ENCODE peak calls at places on chromosome 12, in four cellular contexts. S is colonic mucosa, W is OCI-LY7, X is adipocyte. Y is an unnamed sample.

GRCh38 chr12:94555687-94556086 is 94.7 kb downstream of the TMCC3 start:
- DNase-seq in S (no peak), X (no peak), W (no peak), Y (no peak)

GRCh38 chr12:123882306-123882705 is 90.3 kb downstream of the CCDC92 start:
- DNase-seq in W (no peak), S (no peak), X (no peak), Y (no peak)

GRCh38 chr12:43786899-43787693 is 19.0 kb downstream of the TWF1 start:
- DNase-seq in W (no peak), S (no peak), X (no peak), Y (no peak)

GRCh38 chr12:96502477-96502876 is 13.1 kb downstream of the CFAP54 start:
- DNase-seq in S (no peak), X (no peak), W (no peak), Y (peak)

GRCh38 chr12:94621662-94622359 is 28.5 kb downstream of the TMCC3 start:
- DNase-seq in S (peak), X (no peak), W (no peak), Y (peak)

GRCh38 chr12:108237272-108237671 is 101.8 kb downstream of the CMKLR1 start:
- DNase-seq in S (no peak), X (no peak), W (no peak), Y (no peak)

GRCh38 chr12:82524636-82525035 is 162.1 kb upstream of the TMTC2 start:
- DNase-seq in X (no peak), S (no peak), W (no peak), Y (no peak)

GRCh38 chr12:96249196-96250118 is 55.3 kb downstream of the ELK3 start:
- DNase-seq in X (no peak), W (no peak), S (no peak), Y (peak)

GRCh38 chr12:125183187-125184067 is 118.2 kb downstream of the AACS start:
- DNase-seq in S (peak), W (peak), X (peak), Y (peak)

GRCh38 chr12:18108611-18109010 is 18.6 kb upstream of the RERGL start:
- DNase-seq in W (no peak), X (no peak), S (no peak), Y (no peak)

GRCh38 chr12:108332791-108333382 is 6.2 kb downstream of the CMKLR1 start:
- DNase-seq in X (peak), S (peak), W (no peak), Y (no peak)

GRCh38 chr12:107331471-107331870 is 238.1 kb upstream of the CRY1 start:
- DNase-seq in X (no peak), W (no peak), S (no peak), Y (no peak)

GRCh38 chr12:42935756-42936155 is 346.2 kb upstream of the PRICKLE1 start:
- DNase-seq in X (no peak), W (no peak), S (no peak), Y (no peak)

GRCh38 chr12:7907009-7907408 is 29.0 kb downstream of the SLC2A3 start:
- DNase-seq in X (peak), S (peak), W (peak), Y (peak)

GRCh38 chr12:52585951-52586350 is 12.3 kb upstream of the KRT74 start:
- DNase-seq in X (no peak), W (no peak), S (no peak), Y (no peak)

GRCh38 chr12:62738105-62738504 is 196.8 kb downstream of the PPM1H start:
- DNase-seq in S (no peak), X (no peak), W (no peak), Y (no peak)

GRCh38 chr12:79360936-79361335 is 329.8 kb downstream of the PAWR start:
- DNase-seq in X (peak), W (no peak), S (no peak), Y (no peak)

GRCh38 chr12:75872762-75873161 is 158.8 kb downstream of the PHLDA1 start:
- DNase-seq in X (no peak), S (no peak), W (no peak), Y (no peak)

GRCh38 chr12:26287666-26288408 is 92.5 kb downstream of the SSPN start:
- DNase-seq in X (no peak), S (no peak), W (no peak), Y (peak)

GRCh38 chr12:42428850-42429249 is 102.9 kb downstream of the PPHLN1 start:
- DNase-seq in W (no peak), X (no peak), S (no peak), Y (no peak)

DNA sequence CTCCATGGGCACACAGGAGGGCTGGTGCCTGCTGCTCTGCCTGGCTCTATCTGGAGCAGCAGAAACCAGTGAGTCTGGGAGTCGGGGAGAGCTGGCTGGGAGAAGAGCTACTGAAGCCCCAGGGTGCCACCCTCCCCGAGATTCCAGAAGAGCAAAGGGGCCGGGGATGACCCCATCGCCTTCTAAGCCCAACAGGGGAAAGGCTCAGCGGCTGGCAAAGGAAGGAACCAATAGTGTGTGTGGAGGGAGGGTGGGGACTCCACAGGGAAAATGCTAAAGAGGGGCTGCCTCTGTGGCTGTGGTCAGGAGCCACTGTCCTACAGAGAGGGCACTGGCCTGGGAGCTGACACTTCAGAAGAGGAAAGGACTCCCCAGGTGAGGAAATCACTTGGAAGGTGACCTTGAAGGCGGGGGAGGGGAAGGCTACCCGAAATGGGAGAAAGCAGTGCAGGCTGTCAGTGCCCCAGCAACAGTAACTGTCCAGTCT is 446 bp downstream of the TAPBPL start:
- DNase-seq in X (no peak), S (peak), W (no peak), Y (no peak)
- H3K4me3 ChIP-seq in X (peak), S (peak), W (peak), Y (peak)

GRCh38 chr12:56694161-56694560 is 6.1 kb upstream of the PTGES3 start:
- DNase-seq in X (no peak), W (no peak), S (no peak), Y (no peak)
- H3K4me3 ChIP-seq in X (no peak), W (no peak), S (no peak), Y (no peak)

DNA sequence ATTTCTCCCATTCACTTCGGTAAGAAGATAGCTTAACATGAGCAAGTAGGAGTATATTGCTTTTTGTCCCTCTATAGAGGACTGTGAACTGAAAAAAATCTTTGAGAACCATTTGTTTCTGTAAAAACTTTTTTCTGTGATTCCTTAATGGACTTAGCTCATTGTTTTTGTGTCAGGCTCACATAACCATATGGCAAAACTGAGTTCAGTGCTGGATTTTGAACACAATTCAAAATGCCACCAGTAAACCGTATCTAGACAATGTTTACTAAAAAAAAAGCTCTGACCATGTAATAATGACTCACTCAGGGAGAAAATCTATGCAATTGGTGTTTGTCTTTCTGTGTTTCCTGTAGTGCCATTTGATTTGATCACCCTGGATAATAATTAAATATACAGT is 5.2 kb downstream of the TRHDE start:
- DNase-seq in S (no peak), W (no peak), X (peak), Y (no peak)
- H3K4me3 ChIP-seq in S (no peak), W (no peak), X (peak), Y (no peak)

DNA sequence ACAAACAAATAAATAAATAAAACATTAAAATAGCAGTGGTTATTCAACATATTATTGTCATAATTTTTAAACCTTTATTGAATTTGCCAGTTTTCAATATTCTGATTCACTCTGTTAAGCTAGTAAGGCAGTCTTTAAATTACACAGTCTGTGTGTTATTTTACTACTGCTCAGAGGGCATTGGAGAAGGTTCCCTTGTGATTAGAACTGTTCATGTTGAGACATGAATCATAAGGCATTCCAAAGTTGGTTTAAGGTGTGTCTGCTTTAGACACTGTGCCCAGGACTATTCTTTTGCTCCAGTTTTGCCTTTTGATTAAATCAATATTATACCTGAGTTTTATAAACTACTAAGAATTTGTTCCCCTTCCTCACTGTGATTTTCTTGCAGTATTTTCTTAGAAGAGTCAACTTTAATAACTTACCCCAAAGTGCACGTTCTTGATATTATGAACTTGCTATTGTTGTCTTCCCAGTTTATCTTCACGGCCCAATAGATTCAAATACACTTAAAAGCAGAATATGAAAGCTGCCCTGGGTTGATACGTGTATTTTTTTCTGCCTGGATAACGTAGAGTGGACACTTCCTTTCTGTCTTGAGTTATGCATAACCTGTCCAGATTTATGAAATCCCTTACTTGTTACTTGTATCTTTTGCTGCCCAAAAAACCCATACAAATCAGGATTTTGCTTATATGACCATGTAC is 105.3 kb upstream of the BCAT1 start:
- DNase-seq in S (no peak), W (peak), X (peak), Y (no peak)
- H3K4me3 ChIP-seq in S (no peak), W (peak), X (no peak), Y (no peak)

GRCh38 chr12:106136263-106136662 is 2.5 kb downstream of the NUAK1 start:
- DNase-seq in S (peak), W (peak), X (peak), Y (peak)
- H3K4me3 ChIP-seq in S (no peak), W (no peak), X (peak), Y (peak)

GRCh38 chr12:54412786-54413185 is 6.3 kb downstream of the ITGA5 start:
- DNase-seq in X (no peak), W (no peak), S (no peak), Y (no peak)

GRCh38 chr12:54414191-54414525 is 4.9 kb downstream of the ITGA5 start:
- DNase-seq in X (no peak), S (no peak), W (no peak), Y (no peak)

GRCh38 chr12:54415223-54415929 is 3.7 kb downstream of the ITGA5 start:
- DNase-seq in W (no peak), X (no peak), S (no peak), Y (no peak)

GRCh38 chr12:54412348-54412747 is 6.7 kb downstream of the ITGA5 start:
- DNase-seq in X (no peak), W (no peak), S (no peak), Y (no peak)

DNA sequence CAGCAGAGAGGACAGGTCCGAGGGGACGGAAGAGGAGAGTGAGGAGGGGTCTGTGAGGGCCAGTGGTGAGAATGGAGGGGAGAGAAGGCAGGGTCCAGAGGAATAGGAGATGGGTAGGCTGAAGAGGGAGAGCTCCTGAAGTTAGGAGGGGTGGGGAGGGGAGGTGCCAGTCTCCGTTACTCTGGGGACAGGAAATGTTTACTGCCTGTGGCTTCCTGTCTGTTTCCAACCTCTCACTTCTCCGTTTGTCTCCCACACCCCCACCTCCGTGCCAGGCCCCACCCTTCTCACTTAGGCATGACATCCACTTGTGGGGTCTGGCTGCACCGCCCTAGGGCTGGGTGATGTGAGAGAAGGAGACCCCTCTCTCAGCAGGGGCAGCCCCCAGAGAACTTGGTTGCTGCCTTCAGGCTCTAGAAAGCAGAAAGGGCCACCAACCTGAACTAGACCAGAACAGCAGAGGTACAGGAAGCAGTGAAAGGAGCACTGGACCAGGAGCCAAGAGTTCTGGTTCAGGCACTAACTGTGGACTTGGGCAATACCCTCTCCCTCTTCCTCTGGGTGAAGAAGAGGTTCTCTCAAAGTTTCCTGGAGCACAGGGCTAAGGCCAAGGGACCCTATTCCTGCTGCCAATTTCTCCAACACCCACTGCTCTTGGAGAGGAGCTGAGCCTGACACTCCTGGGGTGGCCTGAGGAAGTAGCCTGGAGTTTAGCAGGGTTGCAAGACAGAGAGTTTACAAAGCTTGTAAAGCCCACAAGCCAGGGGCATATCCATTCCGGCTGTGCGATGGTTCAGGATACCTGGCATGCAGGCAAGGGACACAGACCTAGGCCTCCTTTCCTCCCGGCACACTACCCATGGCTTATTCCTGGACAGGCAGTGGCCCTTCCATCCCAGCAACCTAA is 5.5 kb downstream of the ITGA5 start:
- DNase-seq in X (no peak), S (peak), W (peak), Y (peak)
- H3K4me3 ChIP-seq in X (peak), S (no peak), W (peak), Y (peak)

GRCh38 chr12:3869860-3870259 is 3.3 kb downstream of the PARP11 start:
- DNase-seq in X (peak), S (no peak), W (no peak), Y (no peak)
- H3K4me3 ChIP-seq in X (no peak), S (no peak), W (peak), Y (no peak)

GRCh38 chr12:111992464-111992863 is 20.5 kb downstream of the TMEM116 start:
- DNase-seq in X (no peak), W (no peak), S (no peak), Y (no peak)

GRCh38 chr12:111991535-111991934 is 21.4 kb downstream of the TMEM116 start:
- DNase-seq in W (no peak), X (no peak), S (no peak), Y (no peak)

GRCh38 chr12:111995782-111996480 is 17.0 kb downstream of the TMEM116 start:
- DNase-seq in X (no peak), W (no peak), S (no peak), Y (no peak)

GRCh38 chr12:111991946-111992345 is 21.0 kb downstream of the TMEM116 start:
- DNase-seq in X (no peak), W (no peak), S (no peak), Y (no peak)

DNA sequence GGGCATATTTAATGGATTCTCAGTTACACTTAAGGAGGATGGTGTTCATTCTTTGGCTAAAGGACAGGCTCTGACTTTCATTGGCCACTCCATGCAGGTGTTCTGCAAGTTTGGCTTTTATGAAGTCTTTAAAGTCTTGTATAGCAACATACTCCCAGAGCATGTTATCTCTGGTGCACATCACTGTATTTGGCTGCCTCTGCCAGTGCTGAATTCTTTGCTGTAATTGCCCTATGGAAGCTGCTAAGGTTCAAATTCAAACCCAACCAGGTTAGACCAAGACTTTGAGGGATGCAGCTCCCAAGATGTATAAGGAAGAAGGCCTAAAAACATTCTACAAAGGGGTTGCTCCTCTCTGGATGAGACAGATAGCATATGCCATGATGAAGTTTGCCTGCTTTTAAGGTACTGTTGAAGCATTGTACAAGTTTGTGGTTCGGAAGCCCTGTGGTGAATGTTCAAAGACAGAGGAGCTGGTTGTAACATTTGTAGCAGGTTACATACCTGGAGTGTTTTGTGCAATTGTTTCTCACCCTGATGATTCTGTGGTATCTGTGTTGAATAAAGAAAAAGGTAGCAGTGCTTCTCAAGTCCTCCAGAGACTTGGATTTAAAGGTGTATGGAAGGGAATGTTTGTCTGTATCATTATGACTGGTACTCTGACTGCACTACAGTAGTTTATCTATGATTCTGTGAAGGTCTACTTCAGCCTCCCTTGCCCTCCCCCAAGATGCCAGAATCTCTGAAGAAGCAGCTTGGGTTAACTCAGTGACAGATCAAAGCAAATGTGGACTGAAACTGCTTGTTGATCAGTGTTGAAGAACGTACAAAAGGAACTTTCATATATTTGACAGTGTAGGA is 19.4 kb downstream of the TMEM116 start:
- DNase-seq in X (no peak), W (no peak), S (no peak), Y (no peak)
- H3K4me3 ChIP-seq in X (no peak), W (no peak), S (no peak), Y (no peak)

GRCh38 chr12:114681149-114681849 is 2.7 kb downstream of the TBX3 start:
- DNase-seq in S (no peak), X (peak), W (no peak), Y (peak)
- H3K4me3 ChIP-seq in S (peak), X (peak), W (no peak), Y (peak)

GRCh38 chr12:117360551-117361311 is 695 bp downstream of the NOS1 start:
- DNase-seq in X (no peak), W (no peak), S (no peak), Y (no peak)
- H3K4me3 ChIP-seq in X (no peak), W (no peak), S (no peak), Y (no peak)

Y was measured in fibroblast of pulmonary artery.